ENCODE peak calls at places on chromosome 21, in seven cellular contexts. One of them, this sample, is unnamed.

GRCh38 chr21:16181024-16181423 is 451.2 kb downstream of the USP25 start:
- DNase-seq in HL-60: no peak
- DNase-seq in breast epithelium: no peak
- DNase-seq in stomach: no peak
- DNase-seq in Panc1: no peak
- DNase-seq in K562: no peak
- DNase-seq in GM23338: no peak
- DNase-seq in this sample: no peak

GRCh38 chr21:46550511-46550941 is 54.4 kb downstream of the S100B start:
- DNase-seq in HL-60: no peak
- DNase-seq in breast epithelium: no peak
- DNase-seq in stomach: peak; percentile 21
- DNase-seq in Panc1: no peak
- DNase-seq in K562: no peak
- DNase-seq in GM23338: no peak
- DNase-seq in this sample: no peak

GRCh38 chr21:46008893-46009635 is 27.5 kb downstream of the COL6A1 start:
- DNase-seq in HL-60: no peak
- DNase-seq in breast epithelium: peak; percentile 40
- DNase-seq in stomach: no peak
- DNase-seq in Panc1: no peak
- DNase-seq in K562: no peak
- DNase-seq in GM23338: no peak
- DNase-seq in this sample: no peak

GRCh38 chr21:45224189-45224938 is 63.3 kb downstream of the POFUT2 start:
- DNase-seq in HL-60: no peak
- DNase-seq in breast epithelium: no peak
- DNase-seq in stomach: no peak
- DNase-seq in Panc1: no peak
- DNase-seq in K562: no peak
- DNase-seq in GM23338: no peak
- DNase-seq in this sample: peak; percentile 42

GRCh38 chr21:41648591-41649031 is 118.2 kb downstream of the RIPK4 start:
- DNase-seq in HL-60: no peak
- DNase-seq in breast epithelium: no peak
- DNase-seq in stomach: no peak
- DNase-seq in Panc1: no peak
- DNase-seq in K562: no peak
- DNase-seq in GM23338: no peak
- DNase-seq in this sample: no peak

GRCh38 chr21:33293811-33294216 is 27.6 kb downstream of the IL10RB start:
- DNase-seq in HL-60: no peak
- DNase-seq in breast epithelium: no peak
- DNase-seq in stomach: no peak
- DNase-seq in Panc1: no peak
- DNase-seq in K562: no peak
- DNase-seq in GM23338: no peak
- DNase-seq in this sample: no peak

GRCh38 chr21:45073301-45074047 is 906 bp upstream of the ADARB1 start:
- DNase-seq in HL-60: no peak
- DNase-seq in breast epithelium: peak; percentile 57
- DNase-seq in stomach: peak; percentile 51
- DNase-seq in Panc1: no peak
- DNase-seq in K562: peak; percentile 78
- DNase-seq in GM23338: peak; percentile 64
- DNase-seq in this sample: peak; percentile 24

GRCh38 chr21:45403825-45404725 is 890 bp upstream of the COL18A1 start:
- DNase-seq in HL-60: no peak
- DNase-seq in breast epithelium: no peak
- DNase-seq in stomach: no peak
- DNase-seq in Panc1: no peak
- DNase-seq in K562: no peak
- DNase-seq in GM23338: peak; percentile 80
- DNase-seq in this sample: peak; percentile 25

GRCh38 chr21:45078371-45078770 is 4.0 kb downstream of the ADARB1 start:
- DNase-seq in HL-60: no peak
- DNase-seq in breast epithelium: no peak
- DNase-seq in stomach: no peak
- DNase-seq in Panc1: no peak
- DNase-seq in K562: no peak
- DNase-seq in GM23338: no peak
- DNase-seq in this sample: no peak

GRCh38 chr21:42407476-42407875 is 3.8 kb downstream of the UBASH3A start:
- DNase-seq in HL-60: no peak
- DNase-seq in breast epithelium: no peak
- DNase-seq in stomach: no peak
- DNase-seq in Panc1: no peak
- DNase-seq in K562: no peak
- DNase-seq in GM23338: no peak
- DNase-seq in this sample: no peak

GRCh38 chr21:25457411-25457810 is 149.9 kb downstream of the MRPL39 start:
- DNase-seq in HL-60: no peak
- DNase-seq in breast epithelium: no peak
- DNase-seq in stomach: no peak
- DNase-seq in Panc1: no peak
- DNase-seq in K562: no peak
- DNase-seq in GM23338: no peak
- DNase-seq in this sample: no peak

GRCh38 chr21:45816794-45817193 is 164.8 kb upstream of the COL6A1 start:
- DNase-seq in HL-60: no peak
- DNase-seq in breast epithelium: no peak
- DNase-seq in stomach: no peak
- DNase-seq in Panc1: no peak
- DNase-seq in K562: no peak
- DNase-seq in GM23338: no peak
- DNase-seq in this sample: no peak

GRCh38 chr21:33688343-33688742 is 46.0 kb downstream of the ITSN1 start:
- DNase-seq in HL-60: no peak
- DNase-seq in breast epithelium: no peak
- DNase-seq in stomach: no peak
- DNase-seq in Panc1: no peak
- DNase-seq in K562: no peak
- DNase-seq in GM23338: no peak
- DNase-seq in this sample: no peak

GRCh38 chr21:28226563-28226962 is 766.1 kb downstream of the LTN1 start:
- DNase-seq in HL-60: no peak
- DNase-seq in breast epithelium: no peak
- DNase-seq in stomach: no peak
- DNase-seq in Panc1: no peak
- DNase-seq in K562: no peak
- DNase-seq in GM23338: no peak
- DNase-seq in this sample: no peak

GRCh38 chr21:28230559-28230958 is 762.1 kb downstream of the LTN1 start:
- DNase-seq in HL-60: no peak
- DNase-seq in breast epithelium: no peak
- DNase-seq in stomach: no peak
- DNase-seq in Panc1: no peak
- DNase-seq in K562: no peak
- DNase-seq in GM23338: no peak
- DNase-seq in this sample: no peak

GRCh38 chr21:28227881-28228623 is 764.6 kb downstream of the LTN1 start:
- DNase-seq in HL-60: no peak
- DNase-seq in breast epithelium: no peak
- DNase-seq in stomach: no peak
- DNase-seq in Panc1: no peak
- DNase-seq in K562: no peak
- DNase-seq in GM23338: no peak
- DNase-seq in this sample: no peak

GRCh38 chr21:28228624-28228995 is 764.1 kb downstream of the LTN1 start:
- DNase-seq in HL-60: no peak
- DNase-seq in breast epithelium: no peak
- DNase-seq in stomach: no peak
- DNase-seq in Panc1: no peak
- DNase-seq in K562: no peak
- DNase-seq in GM23338: no peak
- DNase-seq in this sample: no peak

DNA sequence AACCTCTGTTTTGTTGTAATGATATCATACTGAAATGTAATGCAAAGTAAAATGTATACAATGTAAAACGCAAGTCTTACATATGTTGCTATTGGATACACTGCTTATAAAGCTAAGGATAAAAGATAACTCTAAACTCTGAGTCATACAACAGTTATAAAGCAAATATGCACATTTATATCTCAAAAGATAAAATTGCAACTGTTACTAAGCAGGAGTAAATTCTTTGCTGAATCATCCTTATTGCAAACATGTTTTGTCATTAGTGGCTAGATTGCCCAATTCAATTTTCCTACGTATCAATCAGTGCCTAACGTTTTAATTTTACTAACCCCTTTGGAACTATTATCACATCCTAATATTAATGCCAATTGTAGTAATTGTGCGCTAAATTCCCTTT is 762.9 kb downstream of the LTN1 start:
- DNase-seq in HL-60: no peak
- DNase-seq in breast epithelium: no peak
- DNase-seq in stomach: no peak
- DNase-seq in Panc1: no peak
- DNase-seq in K562: no peak
- DNase-seq in GM23338: no peak
- DNase-seq in this sample: no peak
- TF ChIP-seq POLR2AphosphoS5 in HL-60: no peak
- TF ChIP-seq POLR2AphosphoS5 in breast epithelium: no peak
- TF ChIP-seq POLR2AphosphoS5 in stomach: no peak
- TF ChIP-seq POLR2AphosphoS5 in Panc1: no peak
- TF ChIP-seq POLR2AphosphoS5 in K562: no peak
- TF ChIP-seq POLR2AphosphoS5 in GM23338: no peak
- TF ChIP-seq POLR2AphosphoS5 in this sample: no peak

GRCh38 chr21:28110074-28110473 is 882.6 kb downstream of the LTN1 start:
- DNase-seq in HL-60: no peak
- DNase-seq in breast epithelium: no peak
- DNase-seq in stomach: no peak
- DNase-seq in Panc1: no peak
- DNase-seq in K562: no peak
- DNase-seq in GM23338: no peak
- DNase-seq in this sample: no peak

GRCh38 chr21:28113718-28114117 is 879.0 kb downstream of the LTN1 start:
- DNase-seq in HL-60: no peak
- DNase-seq in breast epithelium: no peak
- DNase-seq in stomach: no peak
- DNase-seq in Panc1: no peak
- DNase-seq in K562: no peak
- DNase-seq in GM23338: no peak
- DNase-seq in this sample: no peak

GRCh38 chr21:28106370-28106890 is 886.2 kb downstream of the LTN1 start:
- DNase-seq in HL-60: no peak
- DNase-seq in breast epithelium: no peak
- DNase-seq in stomach: no peak
- DNase-seq in Panc1: no peak
- DNase-seq in K562: no peak
- DNase-seq in GM23338: no peak
- DNase-seq in this sample: no peak

GRCh38 chr21:28111151-28111619 is 881.5 kb downstream of the LTN1 start:
- DNase-seq in HL-60: no peak
- DNase-seq in breast epithelium: no peak
- DNase-seq in stomach: no peak
- DNase-seq in Panc1: no peak
- DNase-seq in K562: no peak
- DNase-seq in GM23338: no peak
- DNase-seq in this sample: peak; percentile 39
- TF ChIP-seq POLR2AphosphoS5 in HL-60: no peak
- TF ChIP-seq POLR2AphosphoS5 in breast epithelium: no peak
- TF ChIP-seq POLR2AphosphoS5 in stomach: peak; percentile 18
- TF ChIP-seq POLR2AphosphoS5 in Panc1: no peak
- TF ChIP-seq POLR2AphosphoS5 in K562: no peak
- TF ChIP-seq POLR2AphosphoS5 in GM23338: no peak
- TF ChIP-seq POLR2AphosphoS5 in this sample: peak; percentile 62

GRCh38 chr21:38340131-38340530 is 83.3 kb downstream of the KCNJ15 start:
- DNase-seq in HL-60: no peak
- DNase-seq in breast epithelium: no peak
- DNase-seq in stomach: no peak
- DNase-seq in Panc1: no peak
- DNase-seq in K562: no peak
- DNase-seq in GM23338: no peak
- DNase-seq in this sample: no peak

GRCh38 chr21:38342734-38343133 is 85.9 kb downstream of the KCNJ15 start:
- DNase-seq in HL-60: no peak
- DNase-seq in breast epithelium: no peak
- DNase-seq in stomach: no peak
- DNase-seq in Panc1: no peak
- DNase-seq in K562: no peak
- DNase-seq in GM23338: no peak
- DNase-seq in this sample: no peak

GRCh38 chr21:38346286-38346685 is 89.5 kb downstream of the KCNJ15 start:
- DNase-seq in HL-60: no peak
- DNase-seq in breast epithelium: no peak
- DNase-seq in stomach: no peak
- DNase-seq in Panc1: no peak
- DNase-seq in K562: no peak
- DNase-seq in GM23338: no peak
- DNase-seq in this sample: no peak

GRCh38 chr21:38341546-38342012 is 84.8 kb downstream of the KCNJ15 start:
- DNase-seq in HL-60: no peak
- DNase-seq in breast epithelium: no peak
- DNase-seq in stomach: peak; percentile 49
- DNase-seq in Panc1: no peak
- DNase-seq in K562: no peak
- DNase-seq in GM23338: no peak
- DNase-seq in this sample: no peak

GRCh38 chr21:38343691-38344090 is 86.9 kb downstream of the KCNJ15 start:
- DNase-seq in HL-60: no peak
- DNase-seq in breast epithelium: no peak
- DNase-seq in stomach: peak; percentile 91
- DNase-seq in Panc1: no peak
- DNase-seq in K562: no peak
- DNase-seq in GM23338: no peak
- DNase-seq in this sample: no peak
- TF ChIP-seq POLR2AphosphoS5 in HL-60: no peak
- TF ChIP-seq POLR2AphosphoS5 in breast epithelium: no peak
- TF ChIP-seq POLR2AphosphoS5 in stomach: no peak
- TF ChIP-seq POLR2AphosphoS5 in Panc1: no peak
- TF ChIP-seq POLR2AphosphoS5 in K562: no peak
- TF ChIP-seq POLR2AphosphoS5 in GM23338: no peak
- TF ChIP-seq POLR2AphosphoS5 in this sample: no peak

DNA sequence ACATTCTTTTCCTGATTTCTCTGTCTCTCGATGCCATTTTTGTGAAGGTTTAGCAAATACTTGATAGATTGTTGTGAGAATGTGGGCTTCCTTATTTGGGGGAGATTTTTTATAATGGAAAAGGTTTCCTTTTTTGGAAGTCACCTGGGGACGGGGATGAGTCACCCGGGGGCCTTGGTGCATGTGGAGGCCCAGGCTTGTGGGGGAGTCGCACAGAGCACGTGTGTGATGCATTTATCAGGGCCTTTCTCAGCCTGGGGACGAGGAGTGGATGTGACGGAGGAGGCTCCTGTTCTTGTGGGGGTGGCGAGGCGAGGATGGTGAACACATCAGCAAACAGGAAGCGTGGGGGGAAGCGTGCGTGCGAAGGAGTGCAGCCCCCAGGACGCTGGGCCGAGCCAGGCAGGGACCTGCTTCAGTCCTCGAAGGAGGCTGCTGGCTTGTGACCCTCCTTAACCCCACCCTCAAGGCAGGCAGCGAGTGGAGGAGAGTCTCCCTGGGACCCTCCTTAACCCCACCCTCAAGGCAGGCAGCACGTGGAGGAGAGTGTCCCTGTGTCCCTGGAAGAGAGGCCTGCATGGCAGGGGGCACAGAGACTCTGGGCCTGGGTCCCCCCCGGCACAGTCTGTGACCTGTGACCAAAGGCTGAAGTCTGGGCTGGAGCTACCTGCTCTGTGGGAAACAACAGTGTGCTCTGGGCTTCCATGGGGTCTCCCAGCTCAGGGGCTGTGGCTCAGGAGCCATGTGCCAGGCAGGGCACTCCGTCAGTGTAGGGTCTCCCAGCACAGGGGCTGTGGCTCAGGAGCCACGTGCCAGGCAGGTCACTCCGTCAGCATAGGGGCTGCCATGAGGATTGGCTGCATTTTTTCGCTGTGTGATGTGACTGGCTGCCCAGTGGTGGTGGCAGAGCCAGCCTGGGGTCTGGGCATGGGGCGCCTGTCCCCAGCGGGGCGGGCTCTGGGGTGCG is 57.2 kb downstream of the AGPAT3 start:
- DNase-seq in HL-60: peak; percentile 38
- DNase-seq in breast epithelium: no peak
- DNase-seq in stomach: no peak
- DNase-seq in Panc1: no peak
- DNase-seq in K562: peak; percentile 89
- DNase-seq in GM23338: no peak
- DNase-seq in this sample: no peak
- TF ChIP-seq POLR2AphosphoS5 in HL-60: no peak
- TF ChIP-seq POLR2AphosphoS5 in breast epithelium: no peak
- TF ChIP-seq POLR2AphosphoS5 in stomach: no peak
- TF ChIP-seq POLR2AphosphoS5 in Panc1: no peak
- TF ChIP-seq POLR2AphosphoS5 in K562: peak; percentile 56
- TF ChIP-seq POLR2AphosphoS5 in GM23338: no peak
- TF ChIP-seq POLR2AphosphoS5 in this sample: no peak